ENCODE peak calls at places on chromosomes 11 and 22, in nine cellular contexts. W, I, B, R, V, D, L, K and X are unnamed samples.

GRCh38 chr11:61926235-61926634 is 8.9 kb upstream of the RAB3IL1 start:
- DNase-seq in W (no peak), I (no peak), B (no peak), R (no peak), V (no peak), D (no peak), L (no peak), K (no peak), X (no peak)

GRCh38 chr22:20642668-20643179 is 131.2 kb upstream of the SERPIND1 start:
- DNase-seq in W (no peak), I (no peak), B (no peak), R (no peak), V (no peak), D (no peak), L (no peak), K (peak; percentile 8), X (no peak)

GRCh38 chr11:63901660-63902059 is 15.3 kb downstream of the RCOR2 start:
- DNase-seq in W (no peak), I (no peak), B (no peak), R (no peak), V (peak; percentile 30), D (no peak), L (no peak), K (no peak), X (no peak)

GRCh38 chr22:29740216-29740615 is 20.4 kb downstream of the CABP7 start:
- DNase-seq in W (no peak), I (no peak), B (no peak), R (no peak), V (no peak), D (no peak), L (no peak), K (no peak), X (no peak)

GRCh38 chr11:133829566-133829965 is 15.7 kb downstream of the SPATA19 start:
- DNase-seq in W (no peak), I (no peak), B (no peak), R (no peak), V (no peak), D (no peak), L (no peak), K (no peak), X (no peak)

GRCh38 chr11:80841716-80842115 is 1400.9 kb upstream of the TENM4 start:
- DNase-seq in W (no peak), I (no peak), B (no peak), R (no peak), V (no peak), D (no peak), L (peak; percentile 18), K (no peak), X (no peak)

GRCh38 chr11:126105022-126105747 is 42.5 kb upstream of the CDON start:
- DNase-seq in W (no peak), I (no peak), B (no peak), R (no peak), V (no peak), D (no peak), L (no peak), K (no peak), X (no peak)

GRCh38 chr11:65492637-65493366 is 6.0 kb upstream of the MALAT1 start:
- DNase-seq in W (no peak), I (peak; percentile 96), B (peak; percentile 94), R (peak; percentile 81), V (peak; percentile 89), D (no peak), L (peak; percentile 94), K (no peak), X (no peak)

GRCh38 chr11:6297831-6298230 is 22.5 kb downstream of the CAVIN3 start:
- DNase-seq in W (no peak), I (peak; percentile 16), B (no peak), R (no peak), V (no peak), D (no peak), L (no peak), K (no peak), X (no peak)

GRCh38 chr22:20237480-20238440 is 30.4 kb downstream of the RTN4R start:
- DNase-seq in W (no peak), I (no peak), B (no peak), R (no peak), V (no peak), D (no peak), L (peak; percentile 29), K (no peak), X (no peak)

GRCh38 chr11:127252321-127252720 is 251.8 kb upstream of the KIRREL3 start:
- DNase-seq in W (no peak), I (no peak), B (no peak), R (no peak), V (no peak), D (no peak), L (no peak), K (no peak), X (no peak)

DNA sequence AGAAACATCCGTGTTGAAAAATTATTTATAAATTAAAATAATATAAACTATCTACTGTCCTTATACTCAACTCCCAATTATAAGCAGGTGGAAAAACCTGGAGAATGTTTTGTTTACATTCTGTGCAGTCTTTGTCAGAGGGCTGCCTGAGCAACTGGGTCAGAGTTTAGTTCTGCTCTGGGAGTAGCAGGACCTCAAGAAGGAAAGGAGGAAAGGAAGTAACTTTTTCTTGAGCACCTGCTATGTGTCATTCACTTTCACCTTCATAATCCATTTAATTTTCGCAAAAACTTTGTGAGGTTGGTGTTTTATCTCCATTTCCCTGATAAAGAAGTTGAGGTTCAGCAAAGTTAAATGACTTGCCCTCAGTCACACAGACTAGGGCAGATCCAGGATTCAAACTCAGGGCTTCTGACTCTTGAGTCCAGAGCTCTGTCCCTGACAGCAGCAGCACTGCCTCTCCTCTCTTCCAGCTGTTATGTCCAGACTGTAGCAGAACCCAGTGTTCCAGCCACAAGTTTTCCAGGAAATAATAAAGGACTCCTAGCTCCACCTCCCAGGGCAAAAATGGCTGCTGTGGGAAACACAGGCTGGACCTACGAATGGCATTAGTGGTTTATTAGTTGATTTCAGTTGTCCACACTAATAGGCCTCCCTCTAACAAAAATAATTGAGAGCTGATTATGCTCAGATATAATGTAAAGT is 6.4 kb downstream of the CD3E start:
- DNase-seq in W (no peak), I (no peak), B (no peak), R (no peak), V (no peak), D (no peak), L (no peak), K (no peak), X (no peak)
- H3K27ac ChIP-seq in W (no peak overlapping the region), I (no peak overlapping the region), B (no peak overlapping the region), R (no peak overlapping the region), V (no peak overlapping the region), D (no peak overlapping the region), L (no peak overlapping the region), K (no peak overlapping the region), X (no peak overlapping the region)

GRCh38 chr22:40415531-40416266 is 45.3 kb downstream of the SGSM3 start:
- DNase-seq in W (no peak), I (no peak), B (no peak), R (no peak), V (peak; percentile 12), D (no peak), L (no peak), K (no peak), X (no peak)
- H3K27ac ChIP-seq in W (peak overlapping the region; percentile 31), I (peak overlapping the region; percentile 32), B (no peak overlapping the region), R (no peak overlapping the region), V (peak overlapping the region; percentile 32), D (peak overlapping the region; percentile 52), L (no peak overlapping the region), K (no peak overlapping the region), X (no peak overlapping the region)

GRCh38 chr11:19714387-19715363 is 2.0 kb downstream of the NAV2 start:
- DNase-seq in W (peak; percentile 51), I (peak; percentile 33), B (peak; percentile 71), R (peak; percentile 51), V (peak; percentile 85), D (no peak), L (no peak), K (peak; percentile 66), X (no peak)

GRCh38 chr11:19713221-19714092 is 820 bp downstream of the NAV2 start:
- DNase-seq in W (no peak), I (no peak), B (no peak), R (peak; percentile 4), V (no peak), D (no peak), L (peak; percentile 13), K (peak; percentile 33), X (no peak)

GRCh38 chr11:19712281-19713220 is at the start of gene NAV2:
- DNase-seq in W (peak; percentile 70), I (peak; percentile 86), B (peak; percentile 95), R (peak; percentile 82), V (peak; percentile 91), D (peak; percentile 44), L (peak; percentile 68), K (peak; percentile 94), X (peak; percentile 54)

GRCh38 chr11:19714093-19714386 is 1.4 kb downstream of the NAV2 start:
- DNase-seq in W (no peak), I (no peak), B (no peak), R (peak; percentile 7), V (peak; percentile 19), D (no peak), L (no peak), K (no peak), X (no peak)

DNA sequence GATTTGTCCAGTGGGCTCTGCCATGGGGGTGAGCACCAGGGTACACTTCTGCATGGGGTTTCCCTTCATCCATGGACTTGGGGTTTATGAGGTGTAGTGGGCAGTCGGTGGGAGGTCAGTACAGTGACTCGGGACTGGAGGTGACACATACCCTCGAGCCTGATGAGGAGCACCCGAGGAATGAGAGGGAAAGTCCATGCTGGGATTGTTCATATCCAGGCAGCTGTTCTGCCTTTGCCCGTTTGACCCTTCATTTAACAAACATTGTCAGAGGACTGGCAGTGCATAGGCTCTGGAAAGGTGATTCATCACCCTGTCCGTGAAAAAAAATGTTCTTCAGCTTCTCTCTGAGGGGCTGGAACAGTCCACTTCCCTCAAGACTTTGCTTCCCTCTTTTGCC is 2.7 kb downstream of the NAV2 start:
- DNase-seq in W (peak; percentile 81), I (no peak), B (no peak), R (peak; percentile 91), V (peak; percentile 98), D (no peak), L (no peak), K (no peak), X (peak; percentile 52)
- H3K27ac ChIP-seq in W (peak overlapping the region; percentile 99), I (no peak overlapping the region), B (peak overlapping the region; percentile 96), R (peak overlapping the region; percentile 91), V (peak overlapping the region; percentile 64), D (peak overlapping the region; percentile 93), L (no peak overlapping the region), K (no peak overlapping the region), X (peak overlapping the region; percentile 8)

GRCh38 chr22:32747588-32747987 is 53.9 kb upstream of the TIMP3 start:
- DNase-seq in W (no peak), I (no peak), B (no peak), R (no peak), V (no peak), D (no peak), L (no peak), K (no peak), X (no peak)

GRCh38 chr22:32745996-32746322 is 55.5 kb upstream of the TIMP3 start:
- DNase-seq in W (no peak), I (no peak), B (no peak), R (no peak), V (no peak), D (no peak), L (no peak), K (no peak), X (no peak)

GRCh38 chr22:32746715-32747114 is 54.8 kb upstream of the TIMP3 start:
- DNase-seq in W (no peak), I (no peak), B (no peak), R (no peak), V (no peak), D (no peak), L (no peak), K (no peak), X (no peak)

GRCh38 chr22:32745251-32745995 is 56.1 kb upstream of the TIMP3 start:
- DNase-seq in W (no peak), I (peak; percentile 38), B (peak; percentile 74), R (no peak), V (peak; percentile 55), D (no peak), L (peak; percentile 84), K (peak; percentile 76), X (peak; percentile 54)

GRCh38 chr22:32744560-32744959 is 56.9 kb upstream of the TIMP3 start:
- DNase-seq in W (no peak), I (no peak), B (no peak), R (no peak), V (no peak), D (no peak), L (no peak), K (no peak), X (no peak)
- H3K27ac ChIP-seq in W (no peak overlapping the region), I (no peak overlapping the region), B (no peak overlapping the region), R (no peak overlapping the region), V (no peak overlapping the region), D (peak overlapping the region; percentile 70), L (no peak overlapping the region), K (no peak overlapping the region), X (no peak overlapping the region)